ENCODE peak calls at places on chromosomes 3 and 15, in five cellular contexts. I, S, B, X and M are unnamed samples.

GRCh38 chr15:90015749-90016148 is 14.6 kb downstream of the ZNF710 start:
- DNase-seq in I (no peak), S (no peak), B (no peak), X (no peak), M (no peak)

GRCh38 chr15:69499521-69500201 is 47.0 kb downstream of the RPLP1 start:
- DNase-seq in I (no peak), S (no peak), B (peak), X (no peak), M (no peak)

GRCh38 chr3:25099662-25100061 is 328.4 kb upstream of the RARB start:
- DNase-seq in I (no peak), S (no peak), B (no peak), X (no peak), M (no peak)

GRCh38 chr3:4853749-4854140 is 125.5 kb upstream of the BHLHE40 start:
- DNase-seq in I (no peak), S (no peak), B (no peak), X (no peak), M (no peak)

GRCh38 chr15:90620379-90621134 is 90.8 kb downstream of the CRTC3 start:
- DNase-seq in I (no peak), S (no peak), B (no peak), X (no peak), M (no peak)

GRCh38 chr3:122577409-122578028 is at the start of gene PARP15:
- DNase-seq in I (no peak), S (no peak), B (peak), X (peak), M (no peak)

GRCh38 chr3:167909443-167910287 is 174.1 kb downstream of the SERPINI1 start:
- DNase-seq in I (no peak), S (no peak), B (no peak), X (no peak), M (no peak)

GRCh38 chr3:132417695-132418520 is 606 bp downstream of the DNAJC13 start:
- DNase-seq in I (peak), S (peak), B (no peak), X (peak), M (peak)

GRCh38 chr3:173553635-173554280 is 156.2 kb downstream of the NLGN1 start:
- DNase-seq in I (peak), S (peak), B (no peak), X (no peak), M (no peak)

GRCh38 chr3:43704697-43705096 is 14.0 kb downstream of the ABHD5 start:
- DNase-seq in I (no peak), S (no peak), B (no peak), X (no peak), M (no peak)

GRCh38 chr3:157231071-157231470 is 71.1 kb upstream of the CCNL1 start:
- DNase-seq in I (peak), S (peak), B (no peak), X (no peak), M (no peak)

GRCh38 chr3:58487140-58487886 is 4.6 kb upstream of the KCTD6 start:
- DNase-seq in I (peak), S (peak), B (no peak), X (no peak), M (peak)

GRCh38 chr3:171323934-171324535 is 136.2 kb downstream of the TNIK start:
- DNase-seq in I (no peak), S (no peak), B (no peak), X (no peak), M (no peak)

GRCh38 chr15:71575474-71576045 is 234.8 kb upstream of the NR2E3 start:
- DNase-seq in I (no peak), S (no peak), B (no peak), X (no peak), M (no peak)

GRCh38 chr15:60340207-60340921 is 57.4 kb downstream of the ANXA2 start:
- DNase-seq in I (no peak), S (no peak), B (peak), X (no peak), M (no peak)

GRCh38 chr3:89682556-89682955 is 575.1 kb downstream of the EPHA3 start:
- DNase-seq in I (no peak), S (no peak), B (no peak), X (no peak), M (no peak)

GRCh38 chr3:106119691-106120090 is 250.9 kb upstream of the CBLB start:
- DNase-seq in I (no peak), S (peak), B (no peak), X (no peak), M (no peak)

GRCh38 chr3:173584093-173584833 is 186.7 kb downstream of the NLGN1 start:
- DNase-seq in I (peak), S (peak), B (no peak), X (no peak), M (no peak)

GRCh38 chr3:144866504-144866903 is 894.9 kb downstream of the DIPK2A start:
- DNase-seq in I (no peak), S (no peak), B (no peak), X (no peak), M (no peak)

GRCh38 chr3:67614195-67614594 is 40.2 kb downstream of the SUCLG2 start:
- DNase-seq in I (no peak), S (no peak), B (no peak), X (no peak), M (no peak)